ENCODE peak calls at places on chromosomes 1 and 21, in eight cellular contexts. One of them, this sample, is unnamed.

GRCh38 chr21:15809818-15810217 is 80.0 kb downstream of the USP25 start:
- DNase-seq in NCI-H526 treated with DMSO at 0.1 percent for 48 hours: no peak
- DNase-seq in CD8-positive, alpha-beta memory T cell: no peak
- DNase-seq in HCT116: no peak
- DNase-seq in HEK293T: no peak
- DNase-seq in EL: peak
- DNase-seq in T follicular helper cell: no peak
- DNase-seq in SJCRH30: no peak
- DNase-seq in this sample: no peak

GRCh38 chr1:2415337-2415736 is 3.0 kb upstream of the PEX10 start:
- DNase-seq in NCI-H526 treated with DMSO at 0.1 percent for 48 hours: no peak
- DNase-seq in CD8-positive, alpha-beta memory T cell: no peak
- DNase-seq in HCT116: no peak
- DNase-seq in HEK293T: no peak
- DNase-seq in EL: no peak
- DNase-seq in T follicular helper cell: no peak
- DNase-seq in SJCRH30: no peak
- DNase-seq in this sample: no peak

GRCh38 chr1:30523055-30524020 is 200.0 kb downstream of the MATN1 start:
- DNase-seq in NCI-H526 treated with DMSO at 0.1 percent for 48 hours: no peak
- DNase-seq in CD8-positive, alpha-beta memory T cell: no peak
- DNase-seq in HCT116: peak
- DNase-seq in HEK293T: no peak
- DNase-seq in EL: peak
- DNase-seq in T follicular helper cell: no peak
- DNase-seq in SJCRH30: no peak
- DNase-seq in this sample: no peak

GRCh38 chr1:78303620-78304019 is 187.2 kb upstream of the PTGFR start:
- DNase-seq in NCI-H526 treated with DMSO at 0.1 percent for 48 hours: no peak
- DNase-seq in CD8-positive, alpha-beta memory T cell: no peak
- DNase-seq in HCT116: no peak
- DNase-seq in HEK293T: no peak
- DNase-seq in EL: peak
- DNase-seq in T follicular helper cell: no peak
- DNase-seq in SJCRH30: no peak
- DNase-seq in this sample: no peak

GRCh38 chr1:204254031-204254661 is 40.4 kb upstream of the GOLT1A start:
- DNase-seq in NCI-H526 treated with DMSO at 0.1 percent for 48 hours: no peak
- DNase-seq in CD8-positive, alpha-beta memory T cell: no peak
- DNase-seq in HCT116: no peak
- DNase-seq in HEK293T: no peak
- DNase-seq in EL: peak
- DNase-seq in T follicular helper cell: no peak
- DNase-seq in SJCRH30: no peak
- DNase-seq in this sample: no peak

GRCh38 chr21:46248827-46249226 is 20.3 kb upstream of the LSS start:
- DNase-seq in NCI-H526 treated with DMSO at 0.1 percent for 48 hours: no peak
- DNase-seq in CD8-positive, alpha-beta memory T cell: no peak
- DNase-seq in HCT116: no peak
- DNase-seq in HEK293T: no peak
- DNase-seq in EL: no peak
- DNase-seq in T follicular helper cell: no peak
- DNase-seq in SJCRH30: no peak
- DNase-seq in this sample: no peak

GRCh38 chr21:41348434-41348833 is 13.4 kb upstream of the MX2 start:
- DNase-seq in NCI-H526 treated with DMSO at 0.1 percent for 48 hours: no peak
- DNase-seq in CD8-positive, alpha-beta memory T cell: no peak
- DNase-seq in HCT116: no peak
- DNase-seq in HEK293T: no peak
- DNase-seq in EL: no peak
- DNase-seq in T follicular helper cell: no peak
- DNase-seq in SJCRH30: no peak
- DNase-seq in this sample: no peak

GRCh38 chr1:30957560-30958222 is 49.1 kb upstream of the SDC3 start:
- DNase-seq in NCI-H526 treated with DMSO at 0.1 percent for 48 hours: no peak
- DNase-seq in CD8-positive, alpha-beta memory T cell: no peak
- DNase-seq in HCT116: no peak
- DNase-seq in HEK293T: no peak
- DNase-seq in EL: no peak
- DNase-seq in T follicular helper cell: no peak
- DNase-seq in SJCRH30: no peak
- DNase-seq in this sample: no peak

GRCh38 chr1:8439015-8439702 is 121.2 kb downstream of the SLC45A1 start:
- DNase-seq in NCI-H526 treated with DMSO at 0.1 percent for 48 hours: peak
- DNase-seq in CD8-positive, alpha-beta memory T cell: no peak
- DNase-seq in HCT116: no peak
- DNase-seq in HEK293T: peak
- DNase-seq in EL: peak
- DNase-seq in T follicular helper cell: no peak
- DNase-seq in SJCRH30: peak
- DNase-seq in this sample: no peak

GRCh38 chr21:29335720-29336119 is 37.0 kb downstream of the BACH1 start:
- DNase-seq in NCI-H526 treated with DMSO at 0.1 percent for 48 hours: no peak
- DNase-seq in CD8-positive, alpha-beta memory T cell: no peak
- DNase-seq in HCT116: no peak
- DNase-seq in HEK293T: no peak
- DNase-seq in EL: peak
- DNase-seq in T follicular helper cell: no peak
- DNase-seq in SJCRH30: no peak
- DNase-seq in this sample: no peak

GRCh38 chr1:192732787-192733186 is 76.1 kb upstream of the RGS2 start:
- DNase-seq in NCI-H526 treated with DMSO at 0.1 percent for 48 hours: no peak
- DNase-seq in CD8-positive, alpha-beta memory T cell: no peak
- DNase-seq in HCT116: peak
- DNase-seq in HEK293T: peak
- DNase-seq in EL: peak
- DNase-seq in T follicular helper cell: no peak
- DNase-seq in SJCRH30: no peak
- DNase-seq in this sample: no peak

This sample was measured in T-helper 17 cell.